ENCODE peak calls at places on chromosome 15, in nine cellular contexts. S, D, G, O, N, L, E, Z and V are unnamed samples.

GRCh38 chr15:29988689-29989088 is 94.1 kb upstream of the GOLGA8J start:
- DNase-seq in L (no peak), O (no peak), D (no peak), E (no peak), G (no peak), S (no peak), N (no peak), Z (no peak), V (no peak)

GRCh38 chr15:78315686-78316085 is 16.3 kb upstream of the SKIC8 start:
- DNase-seq in D (no peak), E (no peak), S (peak), L (no peak), Z (no peak), O (no peak), N (no peak), G (no peak), V (no peak)

GRCh38 chr15:72962054-72962702 is 90.1 kb upstream of the NEO1 start:
- DNase-seq in G (no peak), Z (no peak), L (no peak), E (no peak), O (no peak), D (no peak), S (no peak), N (no peak), V (no peak)

GRCh38 chr15:48939686-48940085 is 24.0 kb downstream of the SHC4 start:
- DNase-seq in L (no peak), Z (no peak), D (no peak), O (no peak), G (peak), E (peak), N (no peak), S (peak), V (no peak)

GRCh38 chr15:82880704-82881103 is 71.3 kb downstream of the WHAMM start:
- DNase-seq in O (no peak), N (no peak), G (no peak), E (no peak), Z (no peak), D (no peak), S (no peak), L (no peak), V (no peak)

GRCh38 chr15:69876030-69876429 is 221.7 kb downstream of the TLE3 start:
- DNase-seq in O (no peak), E (no peak), S (no peak), G (no peak), D (no peak), N (no peak), Z (no peak), L (no peak), V (no peak)

GRCh38 chr15:39172380-39173281 is 408.2 kb upstream of the THBS1 start:
- DNase-seq in L (no peak), Z (no peak), E (no peak), O (no peak), D (no peak), G (peak), S (no peak), N (no peak), V (no peak)

GRCh38 chr15:40543082-40543481 is 21.8 kb downstream of the CCDC32 start:
- DNase-seq in O (no peak), N (no peak), G (no peak), L (no peak), E (no peak), D (peak), S (no peak), Z (no peak), V (no peak)

GRCh38 chr15:40990789-40991188 is 37.5 kb downstream of the CHAC1 start:
- DNase-seq in G (no peak), O (no peak), D (no peak), E (no peak), Z (no peak), N (no peak), L (no peak), S (no peak), V (no peak)

GRCh38 chr15:88631464-88632028 is 7.3 kb upstream of the ISG20 start:
- DNase-seq in E (no peak), S (no peak), Z (no peak), O (no peak), N (no peak), L (no peak), G (no peak), D (no peak), V (no peak)

GRCh38 chr15:98063311-98063710 is 102.8 kb downstream of the ARRDC4 start:
- DNase-seq in S (no peak), Z (no peak), G (no peak), L (no peak), O (no peak), D (no peak), N (no peak), E (no peak), V (no peak)

GRCh38 chr15:32120577-32121465 is 90.5 kb downstream of the CHRNA7 start:
- DNase-seq in D (no peak), O (no peak), G (no peak), S (no peak), N (no peak), Z (no peak), E (no peak), L (no peak), V (no peak)

GRCh38 chr15:88048237-88048636 is 208.3 kb downstream of the NTRK3 start:
- DNase-seq in L (no peak), G (no peak), D (no peak), Z (no peak), O (no peak), S (no peak), E (no peak), N (no peak), V (no peak)

GRCh38 chr15:78360426-78360825 is 20.3 kb downstream of the CRABP1 start:
- DNase-seq in O (no peak), G (no peak), L (no peak), E (no peak), D (no peak), Z (no peak), N (no peak), S (no peak), V (no peak)

GRCh38 chr15:36497903-36498302 is 81.5 kb upstream of the CDIN1 start:
- DNase-seq in D (no peak), L (no peak), N (no peak), E (no peak), Z (no peak), O (no peak), S (no peak), G (no peak), V (no peak)

GRCh38 chr15:70584838-70585706 is 178.3 kb downstream of the UACA start:
- DNase-seq in L (peak), S (peak), D (no peak), N (peak), G (no peak), O (peak), E (no peak), Z (peak), V (peak)

GRCh38 chr15:59020321-59020720 is 32.9 kb downstream of the RNF111 start:
- DNase-seq in Z (no peak), D (no peak), O (no peak), G (no peak), L (no peak), N (no peak), E (no peak), S (no peak), V (no peak)

GRCh38 chr15:78407889-78408640 is 30.0 kb upstream of the IREB2 start:
- DNase-seq in S (no peak), N (no peak), Z (no peak), D (no peak), E (no peak), G (no peak), L (no peak), O (no peak), V (no peak)

GRCh38 chr15:70017025-70017424 is 80.7 kb downstream of the TLE3 start:
- DNase-seq in D (no peak), O (no peak), N (no peak), G (no peak), L (no peak), Z (no peak), E (no peak), S (no peak), V (no peak)

GRCh38 chr15:35305906-35306305 is 220.8 kb upstream of the NANOGP8 start:
- DNase-seq in Z (no peak), G (peak), S (peak), N (no peak), L (peak), E (no peak), D (no peak), O (no peak), V (no peak)

GRCh38 chr15:89184886-89185526 is 36.4 kb downstream of the RLBP1 start:
- DNase-seq in S (no peak), O (no peak), L (no peak), E (no peak), D (no peak), N (no peak), Z (no peak), G (no peak), V (no peak)

GRCh38 chr15:45795487-45796069 is 160.7 kb downstream of the SQOR start:
- DNase-seq in N (no peak), E (no peak), Z (no peak), D (no peak), S (peak), O (peak), G (peak), L (no peak), V (no peak)

GRCh38 chr15:22902578-22902977 is 64.1 kb downstream of the NIPA2 start:
- DNase-seq in E (no peak), N (no peak), L (no peak), G (no peak), D (no peak), S (no peak), O (no peak), Z (no peak), V (no peak)

GRCh38 chr15:89364341-89364740 is 29.7 kb upstream of the POLG start:
- DNase-seq in Z (no peak), S (no peak), G (no peak), L (no peak), E (no peak), O (no peak), D (no peak), N (no peak), V (no peak)

GRCh38 chr15:61049934-61050333 is 179.2 kb downstream of the RORA start:
- DNase-seq in O (no peak), E (peak), D (peak), N (no peak), S (peak), G (peak), L (no peak), Z (no peak), V (no peak)

GRCh38 chr15:77107531-77108355 is 36.8 kb upstream of the TSPAN3 start:
- DNase-seq in L (no peak), D (no peak), O (peak), N (no peak), Z (peak), E (no peak), S (peak), G (peak), V (no peak)

GRCh38 chr15:79025201-79025600 is 65.4 kb downstream of the RASGRF1 start:
- DNase-seq in Z (no peak), S (no peak), D (no peak), L (no peak), O (no peak), E (no peak), N (no peak), G (no peak), V (no peak)

GRCh38 chr15:72784233-72784876 is 797 bp upstream of the ADPGK start:
- DNase-seq in D (no peak), S (peak), G (peak), O (peak), Z (no peak), N (no peak), E (peak), L (peak), V (peak)

GRCh38 chr15:40929730-40930429 is 740 bp downstream of the DLL4 start:
- DNase-seq in N (no peak), O (no peak), L (no peak), Z (no peak), G (peak), S (peak), E (no peak), D (no peak), V (no peak)

GRCh38 chr15:84789762-84790161 is 27.4 kb upstream of the ALPK3 start:
- DNase-seq in N (no peak), O (no peak), Z (no peak), L (no peak), D (no peak), G (no peak), S (no peak), E (no peak), V (no peak)

GRCh38 chr15:34085746-34086145 is 15.9 kb downstream of the EMC7 start:
- DNase-seq in Z (no peak), N (no peak), E (peak), O (no peak), G (no peak), L (no peak), D (no peak), S (no peak), V (no peak)

GRCh38 chr15:87155771-87156170 is 1076.1 kb downstream of the AGBL1 start:
- DNase-seq in D (no peak), N (no peak), E (no peak), O (no peak), S (no peak), L (no peak), Z (no peak), G (no peak), V (no peak)

GRCh38 chr15:70018646-70019600 is 78.8 kb downstream of the TLE3 start:
- DNase-seq in N (no peak), D (peak), G (no peak), O (no peak), E (no peak), S (no peak), L (no peak), Z (no peak), V (no peak)

GRCh38 chr15:68428431-68428940 is 3.5 kb downstream of the ITGA11 start:
- DNase-seq in D (no peak), E (no peak), L (no peak), Z (no peak), N (no peak), O (no peak), G (no peak), S (no peak), V (no peak)

GRCh38 chr15:63372018-63372705 is 9.5 kb downstream of the CA12 start:
- DNase-seq in E (peak), G (peak), S (peak), N (no peak), D (no peak), Z (no peak), L (peak), O (no peak), V (no peak)
- H3K4me3 ChIP-seq in E (peak), G (no peak), S (peak), N (no peak), D (no peak), Z (no peak), L (no peak), O (no peak), V (no peak)

GRCh38 chr15:90757461-90757860 is 40.3 kb downstream of the BLM start:
- DNase-seq in O (no peak), Z (no peak), L (no peak), S (no peak), N (no peak), G (no peak), E (no peak), D (no peak), V (no peak)
- H3K4me3 ChIP-seq in O (no peak), Z (no peak), L (no peak), S (no peak), N (no peak), G (no peak), E (no peak), D (no peak), V (no peak)

GRCh38 chr15:64586259-64586658 is 125.9 kb downstream of the ZNF609 start:
- DNase-seq in D (no peak), O (no peak), Z (no peak), N (no peak), S (no peak), E (no peak), L (no peak), G (no peak), V (no peak)

GRCh38 chr15:64583983-64584382 is 123.6 kb downstream of the ZNF609 start:
- DNase-seq in S (no peak), N (no peak), D (no peak), Z (no peak), L (no peak), G (no peak), O (no peak), E (no peak), V (no peak)

GRCh38 chr15:64586974-64587373 is 126.6 kb downstream of the ZNF609 start:
- DNase-seq in G (no peak), S (no peak), N (no peak), O (no peak), E (no peak), D (no peak), Z (no peak), L (no peak), V (no peak)

DNA sequence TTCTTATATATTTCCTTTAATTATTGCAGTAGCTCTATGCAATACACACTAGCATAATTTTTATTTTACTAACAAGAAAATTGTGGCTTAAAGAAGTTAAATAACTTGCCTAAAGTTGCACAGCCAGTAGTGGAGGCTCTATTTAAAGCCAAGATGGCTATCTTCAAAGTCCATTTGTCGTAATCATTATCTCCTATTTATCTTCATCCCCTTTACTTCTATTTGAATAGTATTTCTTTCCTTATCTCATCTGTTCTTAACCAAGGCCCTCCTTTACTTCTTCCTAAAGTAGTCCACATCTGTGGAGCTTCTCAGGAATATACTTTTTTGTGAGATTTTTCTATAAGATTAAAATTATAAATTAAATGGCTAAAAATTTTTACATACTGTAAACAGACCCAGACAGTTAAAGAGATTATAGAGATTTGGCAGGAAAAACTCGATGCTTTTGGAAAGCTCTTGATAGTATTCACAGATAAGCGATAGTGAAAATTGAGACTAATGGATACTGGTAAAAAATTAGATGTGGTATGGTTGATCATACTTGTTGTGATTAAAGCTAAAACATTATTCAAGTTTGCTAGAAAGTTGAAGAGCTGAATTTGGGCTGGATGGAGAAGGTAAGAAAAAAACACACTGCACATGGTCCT is 129.2 kb downstream of the ZNF609 start:
- DNase-seq in N (no peak), O (no peak), E (no peak), G (no peak), D (no peak), S (no peak), L (no peak), Z (no peak), V (no peak)
- H3K4me3 ChIP-seq in N (no peak), O (no peak), E (no peak), G (no peak), D (no peak), S (no peak), L (no peak), Z (no peak), V (no peak)

GRCh38 chr15:101063891-101064794 is 145.0 kb downstream of the LRRK1 start:
- DNase-seq in N (no peak), E (no peak), Z (no peak), O (no peak), G (peak), D (no peak), S (no peak), L (no peak), V (no peak)
- H3K4me3 ChIP-seq in N (no peak), E (no peak), Z (no peak), O (no peak), G (no peak), D (no peak), S (no peak), L (no peak), V (no peak)